ENCODE peak calls at places on chromosomes 1 and 21, in nine cellular contexts. One of them, this sample, is unnamed. For H3K4me1, the result is how much of the 10 kb centered on the place peaks cover.

GRCh38 chr21:20994790-20995189 is 3.4 kb upstream of the NCAM2 start:
- DNase-seq in HCT116: no peak
- DNase-seq in uterus: no peak
- DNase-seq in transverse colon: no peak
- DNase-seq in body of pancreas: no peak
- DNase-seq in breast epithelium: no peak
- DNase-seq in adrenal gland: no peak
- DNase-seq in stomach: no peak
- DNase-seq in esophagus squamous epithelium: no peak
- DNase-seq in this sample: no peak

GRCh38 chr1:182056596-182057366 is 4.7 kb downstream of the ZNF648 start:
- DNase-seq in esophagus squamous epithelium: no peak
- DNase-seq in HCT116: no peak
- DNase-seq in uterus: no peak
- DNase-seq in body of pancreas: no peak
- DNase-seq in transverse colon: no peak
- DNase-seq in adrenal gland: no peak
- DNase-seq in breast epithelium: no peak
- DNase-seq in stomach: no peak
- DNase-seq in this sample: no peak

GRCh38 chr21:20570824-20571232 is 427.4 kb upstream of the NCAM2 start:
- DNase-seq in breast epithelium: no peak
- DNase-seq in HCT116: no peak
- DNase-seq in uterus: no peak
- DNase-seq in transverse colon: no peak
- DNase-seq in adrenal gland: no peak
- DNase-seq in body of pancreas: no peak
- DNase-seq in stomach: no peak
- DNase-seq in esophagus squamous epithelium: no peak
- DNase-seq in this sample: no peak

GRCh38 chr1:207494171-207494570 is 1.8 kb upstream of the CR1 start:
- DNase-seq in HCT116: no peak
- DNase-seq in body of pancreas: no peak
- DNase-seq in breast epithelium: no peak
- DNase-seq in uterus: no peak
- DNase-seq in esophagus squamous epithelium: no peak
- DNase-seq in transverse colon: no peak
- DNase-seq in adrenal gland: no peak
- DNase-seq in stomach: no peak
- DNase-seq in this sample: no peak

GRCh38 chr1:15249032-15249601 is 2.1 kb downstream of the FHAD1 start:
- DNase-seq in HCT116: no peak
- DNase-seq in adrenal gland: no peak
- DNase-seq in uterus: no peak
- DNase-seq in breast epithelium: no peak
- DNase-seq in stomach: no peak
- DNase-seq in esophagus squamous epithelium: no peak
- DNase-seq in transverse colon: no peak
- DNase-seq in body of pancreas: no peak
- DNase-seq in this sample: no peak

GRCh38 chr21:41668051-41668541 is 98.8 kb downstream of the RIPK4 start:
- DNase-seq in uterus: no peak
- DNase-seq in breast epithelium: no peak
- DNase-seq in stomach: no peak
- DNase-seq in esophagus squamous epithelium: no peak
- DNase-seq in transverse colon: no peak
- DNase-seq in HCT116: no peak
- DNase-seq in adrenal gland: no peak
- DNase-seq in body of pancreas: no peak
- DNase-seq in this sample: peak

GRCh38 chr1:82042306-82042705 is 241.6 kb downstream of the ADGRL2 start:
- DNase-seq in esophagus squamous epithelium: no peak
- DNase-seq in adrenal gland: no peak
- DNase-seq in breast epithelium: no peak
- DNase-seq in stomach: no peak
- DNase-seq in body of pancreas: no peak
- DNase-seq in uterus: no peak
- DNase-seq in HCT116: no peak
- DNase-seq in transverse colon: no peak
- DNase-seq in this sample: no peak

GRCh38 chr1:118154220-118154619 is 30.8 kb downstream of the SPAG17 start:
- DNase-seq in stomach: no peak
- DNase-seq in adrenal gland: no peak
- DNase-seq in uterus: no peak
- DNase-seq in esophagus squamous epithelium: no peak
- DNase-seq in breast epithelium: no peak
- DNase-seq in transverse colon: no peak
- DNase-seq in body of pancreas: no peak
- DNase-seq in HCT116: no peak
- DNase-seq in this sample: no peak

GRCh38 chr1:181551249-181551648 is 67.9 kb downstream of the CACNA1E start:
- DNase-seq in stomach: peak
- DNase-seq in breast epithelium: no peak
- DNase-seq in esophagus squamous epithelium: no peak
- DNase-seq in uterus: no peak
- DNase-seq in body of pancreas: no peak
- DNase-seq in adrenal gland: no peak
- DNase-seq in transverse colon: peak
- DNase-seq in HCT116: no peak
- DNase-seq in this sample: no peak

GRCh38 chr1:2073382-2074230 is 23.4 kb downstream of the PRKCZ start:
- DNase-seq in transverse colon: no peak
- DNase-seq in breast epithelium: no peak
- DNase-seq in HCT116: no peak
- DNase-seq in esophagus squamous epithelium: no peak
- DNase-seq in adrenal gland: peak
- DNase-seq in body of pancreas: no peak
- DNase-seq in stomach: no peak
- DNase-seq in uterus: no peak
- DNase-seq in this sample: no peak

GRCh38 chr1:40450491-40451237 is 388 bp downstream of the ZFP69B start:
- DNase-seq in uterus: peak
- DNase-seq in transverse colon: peak
- DNase-seq in HCT116: no peak
- DNase-seq in esophagus squamous epithelium: no peak
- DNase-seq in breast epithelium: no peak
- DNase-seq in stomach: peak
- DNase-seq in body of pancreas: peak
- DNase-seq in adrenal gland: peak
- DNase-seq in this sample: peak

GRCh38 chr1:114345930-114346479 is 165.0 kb downstream of the TRIM33 start:
- DNase-seq in transverse colon: no peak
- DNase-seq in body of pancreas: peak
- DNase-seq in stomach: no peak
- DNase-seq in uterus: peak
- DNase-seq in esophagus squamous epithelium: no peak
- DNase-seq in breast epithelium: no peak
- DNase-seq in adrenal gland: peak
- DNase-seq in HCT116: no peak
- DNase-seq in this sample: peak

GRCh38 chr1:236604218-236605029 is at the start of gene HEATR1:
- DNase-seq in adrenal gland: peak
- DNase-seq in breast epithelium: peak
- DNase-seq in stomach: peak
- DNase-seq in HCT116: peak
- DNase-seq in uterus: peak
- DNase-seq in esophagus squamous epithelium: peak
- DNase-seq in body of pancreas: peak
- DNase-seq in transverse colon: peak
- DNase-seq in this sample: peak

GRCh38 chr1:192538407-192539311 is 36.9 kb upstream of the RGS1 start:
- DNase-seq in adrenal gland: no peak
- DNase-seq in stomach: no peak
- DNase-seq in transverse colon: no peak
- DNase-seq in uterus: no peak
- DNase-seq in breast epithelium: no peak
- DNase-seq in esophagus squamous epithelium: no peak
- DNase-seq in body of pancreas: no peak
- DNase-seq in HCT116: no peak
- DNase-seq in this sample: no peak

GRCh38 chr1:170660874-170661645 is 2.9 kb upstream of the PRRX1 start:
- DNase-seq in uterus: peak
- DNase-seq in transverse colon: no peak
- DNase-seq in stomach: no peak
- DNase-seq in breast epithelium: no peak
- DNase-seq in esophagus squamous epithelium: no peak
- DNase-seq in adrenal gland: no peak
- DNase-seq in body of pancreas: no peak
- DNase-seq in HCT116: no peak
- DNase-seq in this sample: no peak

GRCh38 chr1:24866211-24867063 is 63.6 kb downstream of the RUNX3 start:
- DNase-seq in stomach: peak
- DNase-seq in transverse colon: no peak
- DNase-seq in body of pancreas: no peak
- DNase-seq in HCT116: no peak
- DNase-seq in esophagus squamous epithelium: no peak
- DNase-seq in adrenal gland: peak
- DNase-seq in uterus: no peak
- DNase-seq in breast epithelium: no peak
- DNase-seq in this sample: no peak

GRCh38 chr1:54385727-54386022 is 20.5 kb downstream of the SSBP3 start:
- DNase-seq in breast epithelium: no peak
- DNase-seq in transverse colon: no peak
- DNase-seq in HCT116: no peak
- DNase-seq in stomach: no peak
- DNase-seq in adrenal gland: no peak
- DNase-seq in uterus: no peak
- DNase-seq in esophagus squamous epithelium: no peak
- DNase-seq in body of pancreas: no peak
- DNase-seq in this sample: no peak

GRCh38 chr1:46670134-46670533 is 1.5 kb upstream of the TEX38 start:
- DNase-seq in stomach: no peak
- DNase-seq in HCT116: no peak
- DNase-seq in uterus: no peak
- DNase-seq in transverse colon: no peak
- DNase-seq in adrenal gland: no peak
- DNase-seq in esophagus squamous epithelium: no peak
- DNase-seq in breast epithelium: no peak
- DNase-seq in body of pancreas: no peak
- DNase-seq in this sample: no peak

GRCh38 chr1:228158690-228159665 is 6.6 kb upstream of the IBA57 start:
- DNase-seq in body of pancreas: no peak
- DNase-seq in transverse colon: no peak
- DNase-seq in adrenal gland: no peak
- DNase-seq in uterus: no peak
- DNase-seq in esophagus squamous epithelium: no peak
- DNase-seq in stomach: no peak
- DNase-seq in HCT116: no peak
- DNase-seq in breast epithelium: no peak
- DNase-seq in this sample: peak

GRCh38 chr1:56575865-56576264 is 3.5 kb downstream of the PLPP3 start:
- DNase-seq in adrenal gland: no peak
- DNase-seq in transverse colon: no peak
- DNase-seq in breast epithelium: no peak
- DNase-seq in uterus: no peak
- DNase-seq in body of pancreas: no peak
- DNase-seq in stomach: no peak
- DNase-seq in HCT116: no peak
- DNase-seq in esophagus squamous epithelium: no peak
- DNase-seq in this sample: no peak
- H3K4me3 ChIP-seq in adrenal gland: peak
- H3K4me3 ChIP-seq in transverse colon: no peak
- H3K4me3 ChIP-seq in breast epithelium: peak
- H3K4me3 ChIP-seq in uterus: peak
- H3K4me3 ChIP-seq in body of pancreas: no peak
- H3K4me3 ChIP-seq in stomach: peak
- H3K4me3 ChIP-seq in HCT116: no peak
- H3K4me3 ChIP-seq in esophagus squamous epithelium: peak
- H3K4me3 ChIP-seq in this sample: no peak

GRCh38 chr21:35976481-35976880 is 83.8 kb downstream of the SETD4 start:
- DNase-seq in body of pancreas: no peak
- DNase-seq in esophagus squamous epithelium: no peak
- DNase-seq in stomach: no peak
- DNase-seq in HCT116: no peak
- DNase-seq in adrenal gland: no peak
- DNase-seq in breast epithelium: no peak
- DNase-seq in uterus: no peak
- DNase-seq in transverse colon: no peak
- DNase-seq in this sample: no peak

GRCh38 chr21:35969281-35969680 is 91.0 kb downstream of the SETD4 start:
- DNase-seq in transverse colon: no peak
- DNase-seq in body of pancreas: no peak
- DNase-seq in stomach: no peak
- DNase-seq in HCT116: no peak
- DNase-seq in adrenal gland: no peak
- DNase-seq in esophagus squamous epithelium: no peak
- DNase-seq in uterus: no peak
- DNase-seq in breast epithelium: no peak
- DNase-seq in this sample: no peak

GRCh38 chr21:35976929-35977328 is 83.4 kb downstream of the SETD4 start:
- DNase-seq in transverse colon: no peak
- DNase-seq in adrenal gland: no peak
- DNase-seq in stomach: no peak
- DNase-seq in uterus: no peak
- DNase-seq in HCT116: no peak
- DNase-seq in breast epithelium: no peak
- DNase-seq in esophagus squamous epithelium: no peak
- DNase-seq in body of pancreas: no peak
- DNase-seq in this sample: no peak

GRCh38 chr21:35971824-35972223 is 88.5 kb downstream of the SETD4 start:
- DNase-seq in uterus: no peak
- DNase-seq in breast epithelium: no peak
- DNase-seq in transverse colon: no peak
- DNase-seq in adrenal gland: no peak
- DNase-seq in esophagus squamous epithelium: no peak
- DNase-seq in body of pancreas: no peak
- DNase-seq in HCT116: no peak
- DNase-seq in stomach: no peak
- DNase-seq in this sample: no peak

GRCh38 chr21:35974801-35975200 is 85.5 kb downstream of the SETD4 start:
- DNase-seq in uterus: no peak
- DNase-seq in breast epithelium: no peak
- DNase-seq in body of pancreas: no peak
- DNase-seq in stomach: no peak
- DNase-seq in adrenal gland: no peak
- DNase-seq in esophagus squamous epithelium: no peak
- DNase-seq in transverse colon: no peak
- DNase-seq in HCT116: peak
- DNase-seq in this sample: no peak
- H3K4me1 ChIP-seq in uterus: under half
- H3K4me1 ChIP-seq in breast epithelium: under half
- H3K4me1 ChIP-seq in body of pancreas: under half
- H3K4me1 ChIP-seq in stomach: under half
- H3K4me1 ChIP-seq in adrenal gland: under half
- H3K4me1 ChIP-seq in esophagus squamous epithelium: under half
- H3K4me1 ChIP-seq in transverse colon: under half
- H3K4me1 ChIP-seq in HCT116: under half
- H3K4me1 ChIP-seq in this sample: under half

GRCh38 chr1:21903638-21904474 is 33.3 kb downstream of the HSPG2 start:
- DNase-seq in adrenal gland: no peak
- DNase-seq in uterus: no peak
- DNase-seq in body of pancreas: no peak
- DNase-seq in esophagus squamous epithelium: no peak
- DNase-seq in HCT116: no peak
- DNase-seq in breast epithelium: no peak
- DNase-seq in stomach: no peak
- DNase-seq in transverse colon: no peak
- DNase-seq in this sample: peak
- TF ChIP-seq POLR2A in adrenal gland: no peak
- TF ChIP-seq POLR2A in uterus: no peak
- TF ChIP-seq POLR2A in body of pancreas: no peak
- TF ChIP-seq POLR2A in esophagus squamous epithelium: no peak
- TF ChIP-seq POLR2A in HCT116: no peak
- TF ChIP-seq POLR2A in breast epithelium: no peak
- TF ChIP-seq POLR2A in stomach: no peak
- TF ChIP-seq POLR2A in transverse colon: no peak
- TF ChIP-seq POLR2A in this sample: no peak

GRCh38 chr21:14543983-14544382 is 2.1 kb downstream of the SAMSN1 start:
- DNase-seq in HCT116: no peak
- DNase-seq in breast epithelium: no peak
- DNase-seq in transverse colon: no peak
- DNase-seq in esophagus squamous epithelium: no peak
- DNase-seq in stomach: no peak
- DNase-seq in adrenal gland: no peak
- DNase-seq in uterus: no peak
- DNase-seq in body of pancreas: no peak
- DNase-seq in this sample: no peak
- H3K4me3 ChIP-seq in HCT116: no peak
- H3K4me3 ChIP-seq in breast epithelium: peak
- H3K4me3 ChIP-seq in transverse colon: no peak
- H3K4me3 ChIP-seq in esophagus squamous epithelium: peak
- H3K4me3 ChIP-seq in stomach: peak
- H3K4me3 ChIP-seq in adrenal gland: peak
- H3K4me3 ChIP-seq in uterus: no peak
- H3K4me3 ChIP-seq in body of pancreas: no peak
- H3K4me3 ChIP-seq in this sample: no peak